ENCODE peak calls at places on chromosomes 2 and 18, in seven cellular contexts. K, N, B, H, U, X and O are unnamed samples.

GRCh38 chr2:177998006-177998405 is 74.6 kb downstream of the PDE11A start:
- DNase-seq in B (peak), N (no peak), X (no peak), K (no peak), H (no peak), U (no peak), O (peak)

GRCh38 chr2:215921884-215922283 is 91.5 kb downstream of the MREG start:
- DNase-seq in N (no peak), X (no peak), B (peak), H (no peak), U (no peak), K (peak), O (peak)

GRCh38 chr2:227871375-227871788 is at the start of gene DAW1:
- DNase-seq in K (peak), H (peak), X (no peak), U (peak), B (peak), N (peak), O (peak)

GRCh38 chr2:26298638-26299393 is 47.1 kb upstream of the SELENOI start:
- DNase-seq in K (peak), N (no peak), U (peak), H (no peak), B (peak), X (no peak), O (peak)

GRCh38 chr2:233259745-233260144 is 8.3 kb downstream of the ATG16L1 start:
- DNase-seq in N (no peak), K (no peak), U (no peak), X (no peak), H (no peak), B (no peak), O (no peak)

GRCh38 chr18:36187138-36187825 is at the start of gene MOCOS:
- DNase-seq in X (peak), H (no peak), B (peak), K (peak), U (peak), N (peak), O (peak)

GRCh38 chr2:98013407-98014042 is 17.8 kb upstream of the TMEM131 start:
- DNase-seq in N (no peak), B (peak), X (no peak), H (no peak), K (no peak), U (no peak), O (peak)

GRCh38 chr2:212968284-212969081 is 182.9 kb downstream of the IKZF2 start:
- DNase-seq in U (no peak), B (peak), K (no peak), N (no peak), H (no peak), X (no peak), O (no peak)

GRCh38 chr2:96430394-96430988 is 74.7 kb downstream of the NEURL3 start:
- DNase-seq in N (no peak), B (no peak), K (no peak), H (no peak), U (no peak), X (no peak), O (no peak)

GRCh38 chr2:27703638-27704341 is 40.1 kb downstream of the SLC4A1AP start:
- DNase-seq in U (peak), N (peak), H (peak), B (peak), X (peak), K (peak), O (peak)

GRCh38 chr2:154532763-154533162 is 165.7 kb upstream of the KCNJ3 start:
- DNase-seq in B (no peak), H (no peak), U (no peak), N (no peak), X (no peak), K (no peak), O (no peak)

GRCh38 chr2:216066255-216066654 is 15.4 kb downstream of the PECR start:
- DNase-seq in X (no peak), N (no peak), H (no peak), U (no peak), B (peak), K (no peak), O (peak)

GRCh38 chr2:30382995-30383394 is 64.1 kb upstream of the LCLAT1 start:
- DNase-seq in B (no peak), K (no peak), U (no peak), X (no peak), N (no peak), H (peak), O (no peak)

GRCh38 chr18:76962851-76963250 is 140.5 kb downstream of the ZNF236 start:
- DNase-seq in N (no peak), U (no peak), K (no peak), X (no peak), B (no peak), H (no peak), O (no peak)

GRCh38 chr2:207121784-207122183 is 44.0 kb downstream of the KLF7 start:
- DNase-seq in K (peak), B (peak), N (no peak), X (no peak), U (peak), H (no peak), O (peak)